ENCODE peak calls at places on chromosomes 16 and 17, in eight cellular contexts. K is MM.1S, Q is tibial nerve, T is GM23338, U is A549, A is adrenal gland, S is IMR-90, G is colonic mucosa. R is an unnamed sample.

GRCh38 chr16:69190598-69190997 is 3.6 kb downstream of the SNTB2 start:
- DNase-seq in S (no peak), K (no peak), A (no peak), Q (no peak), T (no peak), G (no peak), U (no peak), R (no peak)

GRCh38 chr17:76452102-76452645 is 778 bp downstream of the UBE2O start:
- DNase-seq in U (no peak), A (no peak), K (no peak), T (no peak), Q (no peak), G (no peak), S (no peak), R (no peak)

GRCh38 chr17:10622610-10623485 is 34.3 kb downstream of the MYH3 start:
- DNase-seq in T (no peak), K (no peak), G (no peak), U (no peak), S (no peak), Q (no peak), A (no peak), R (no peak)

GRCh38 chr16:1117169-1117900 is 21.3 kb upstream of the C1QTNF8 start:
- DNase-seq in S (no peak), T (no peak), K (no peak), A (no peak), U (no peak), G (no peak), Q (no peak), R (no peak)

GRCh38 chr16:59180083-59180476 is 446.0 kb upstream of the GOT2 start:
- DNase-seq in Q (no peak), A (no peak), T (no peak), U (peak; percentile 86), K (no peak), G (no peak), S (no peak), R (no peak)

GRCh38 chr16:52090080-52090479 is 456.9 kb downstream of the TOX3 start:
- DNase-seq in Q (no peak), S (peak; percentile 0), A (no peak), T (no peak), K (no peak), U (no peak), G (no peak), R (no peak)

GRCh38 chr16:65306722-65307121 is 184.9 kb upstream of the CDH11 start:
- DNase-seq in U (no peak), G (no peak), Q (no peak), T (peak; percentile 45), A (no peak), K (no peak), S (no peak), R (no peak)

GRCh38 chr17:9226130-9226793 is 205.0 kb downstream of the NTN1 start:
- DNase-seq in G (no peak), Q (no peak), T (no peak), A (no peak), S (no peak), K (no peak), U (no peak), R (no peak)

GRCh38 chr17:69450131-69450530 is 35.6 kb downstream of the MAP2K6 start:
- DNase-seq in T (peak; percentile 56), S (no peak), G (no peak), A (no peak), Q (no peak), K (no peak), U (no peak), R (no peak)

GRCh38 chr17:8324913-8325312 is 14.7 kb upstream of the ODF4 start:
- DNase-seq in U (no peak), G (no peak), S (no peak), T (no peak), Q (no peak), K (no peak), A (no peak), R (no peak)

GRCh38 chr17:65027305-65027704 is 29.2 kb downstream of the GNA13 start:
- DNase-seq in T (peak; percentile 75), S (peak; percentile 83), G (no peak), Q (no peak), U (peak; percentile 74), A (no peak), K (no peak), R (no peak)

GRCh38 chr17:31511583-31511982 is 120.1 kb downstream of the RAB11FIP4 start:
- DNase-seq in G (no peak), K (no peak), Q (no peak), U (no peak), A (no peak), S (no peak), T (no peak), R (peak; percentile 81)

GRCh38 chr17:57918017-57918895 is 37.0 kb downstream of the CUEDC1 start:
- DNase-seq in A (no peak), Q (no peak), G (no peak), K (no peak), T (no peak), S (peak; percentile 80), U (no peak), R (no peak)

GRCh38 chr16:49528564-49529150 is 155.1 kb downstream of the C16orf78 start:
- DNase-seq in S (no peak), Q (no peak), U (no peak), T (no peak), G (no peak), A (no peak), K (no peak), R (no peak)

GRCh38 chr17:80080081-80080480 is 21.3 kb upstream of the GAA start:
- DNase-seq in U (no peak), G (no peak), S (peak; percentile 24), T (peak; percentile 34), K (no peak), Q (no peak), A (no peak), R (no peak)

GRCh38 chr17:19329136-19329535 is 33.4 kb downstream of the B9D1 start:
- DNase-seq in S (no peak), G (no peak), Q (no peak), A (no peak), T (no peak), U (no peak), K (no peak), R (no peak)

GRCh38 chr17:885971-886571 is 93.5 kb downstream of the NXN start:
- DNase-seq in Q (peak; percentile 71), A (peak; percentile 77), T (no peak), S (no peak), K (no peak), G (peak; percentile 45), U (no peak), R (peak; percentile 50)

GRCh38 chr17:35536664-35537160 is 766 bp downstream of the SLFN12L start:
- DNase-seq in K (no peak), A (no peak), G (no peak), U (no peak), T (no peak), S (no peak), Q (no peak), R (no peak)

GRCh38 chr17:13415877-13416416 is 185.8 kb downstream of the HS3ST3A1 start:
- DNase-seq in U (no peak), Q (no peak), A (peak; percentile 92), T (no peak), G (peak; percentile 57), S (peak; percentile 89), K (no peak), R (no peak)

GRCh38 chr17:40101367-40102210 is 1.2 kb upstream of the NR1D1 start:
- DNase-seq in Q (no peak), U (no peak), G (no peak), T (no peak), S (no peak), K (no peak), A (no peak), R (no peak)

DNA sequence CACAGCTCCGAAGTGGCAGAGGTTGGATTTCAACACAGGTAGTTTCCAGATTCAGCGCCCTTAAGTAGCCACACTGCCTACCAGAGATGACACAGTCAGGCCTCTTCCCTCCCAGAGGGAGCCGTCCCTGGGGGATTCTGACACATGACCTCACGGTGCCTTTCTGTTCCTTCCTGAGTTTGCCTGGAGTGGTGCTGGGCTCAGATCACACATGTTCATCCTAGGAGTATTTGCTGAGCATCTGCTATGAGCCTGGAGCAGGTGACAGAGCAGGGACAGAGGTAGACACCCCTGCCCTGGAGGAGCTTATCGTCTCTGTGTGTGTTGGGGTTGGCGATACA is 120.5 kb upstream of the GSE1 start:
- DNase-seq in K (no peak), A (no peak), U (no peak), S (no peak), T (no peak), G (no peak), Q (no peak), R (no peak)
- H3K27ac ChIP-seq in K (no peak overlapping the region), A (peak overlapping the region; percentile 73), U (no peak overlapping the region), S (no peak overlapping the region), T (no peak overlapping the region), G (no peak overlapping the region), Q (no peak overlapping the region), R (no peak overlapping the region)

GRCh38 chr17:48442819-48443218 is 12.8 kb upstream of the SKAP1 start:
- DNase-seq in A (no peak), G (no peak), K (peak; percentile 6), U (no peak), T (no peak), S (no peak), Q (no peak), R (no peak)
- H3K27ac ChIP-seq in A (no peak overlapping the region), G (no peak overlapping the region), K (peak overlapping the region; percentile 87), U (no peak overlapping the region), T (no peak overlapping the region), S (no peak overlapping the region), Q (no peak overlapping the region), R (no peak overlapping the region)

DNA sequence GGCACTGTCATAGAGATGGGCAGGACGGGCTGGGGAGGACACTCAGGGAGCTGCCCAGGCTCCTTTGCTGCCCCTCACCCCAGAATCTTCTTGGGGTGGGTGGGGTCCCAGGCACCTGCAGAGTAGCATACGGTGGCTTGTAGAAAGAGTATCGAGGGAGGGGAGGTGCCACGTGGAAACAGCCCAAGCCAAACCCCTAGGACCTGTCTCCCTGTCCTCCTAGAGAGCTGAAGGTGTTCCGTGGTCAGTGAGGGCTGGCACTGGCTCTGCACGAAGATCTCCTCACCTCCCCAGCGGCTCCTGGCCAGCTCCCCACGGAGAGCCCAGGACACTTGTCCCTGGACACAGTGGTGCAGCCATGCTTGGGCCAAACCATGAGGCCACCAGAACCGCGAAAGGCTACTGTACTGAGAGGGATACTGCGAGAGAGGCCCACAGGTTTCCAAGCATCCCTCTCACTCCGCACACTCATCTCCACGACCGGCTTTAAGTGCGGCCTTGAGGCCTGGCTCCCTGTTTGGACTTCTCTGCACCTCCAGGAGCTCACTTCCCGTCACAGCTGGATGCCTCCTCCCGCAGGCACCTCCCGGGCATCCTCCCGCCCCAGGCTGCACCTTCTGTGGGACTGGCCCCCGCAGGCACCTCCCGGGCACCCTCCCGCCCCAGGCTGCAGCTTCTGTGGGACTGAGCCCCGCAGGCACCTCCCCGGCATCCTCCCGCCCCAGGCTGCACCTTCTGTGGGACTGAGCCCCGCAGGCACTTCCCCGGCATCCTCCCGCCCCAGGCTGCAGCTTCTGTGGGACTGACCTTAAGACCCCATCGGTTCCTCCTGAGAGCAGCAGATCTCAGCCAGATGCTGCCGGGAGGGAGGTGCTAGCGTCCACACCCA is 2.0 kb upstream of the MAFG start:
- DNase-seq in G (no peak), A (no peak), Q (no peak), S (no peak), K (no peak), U (no peak), T (peak; percentile 29), R (no peak)
- H3K27ac ChIP-seq in G (no peak overlapping the region), A (no peak overlapping the region), Q (no peak overlapping the region), S (no peak overlapping the region), K (no peak overlapping the region), U (no peak overlapping the region), T (no peak overlapping the region), R (no peak overlapping the region)

GRCh38 chr16:54060599-54061355 is 225.8 kb downstream of the IRX3 start:
- DNase-seq in G (no peak), A (no peak), T (no peak), U (no peak), Q (no peak), S (no peak), K (no peak), R (no peak)
- H3K27ac ChIP-seq in G (no peak overlapping the region), A (no peak overlapping the region), T (no peak overlapping the region), U (no peak overlapping the region), Q (no peak overlapping the region), S (no peak overlapping the region), K (no peak overlapping the region), R (no peak overlapping the region)